ENCODE peak calls at places on chromosomes 11 and 22, in nine cellular contexts. A, V, R, C, H, K, Q, E and L are unnamed samples.

GRCh38 chr11:324131-324530 is 3.5 kb upstream of the IFITM3 start:
- DNase-seq in K (no peak), H (no peak), C (no peak), V (no peak), E (no peak), Q (no peak), R (no peak), A (no peak), L (no peak)

GRCh38 chr11:518463-519202 is 11.6 kb upstream of the RNH1 start:
- DNase-seq in E (no peak), K (peak; percentile 94), Q (peak; percentile 88), C (peak; percentile 87), A (peak; percentile 63), V (peak; percentile 51), R (peak; percentile 92), H (peak; percentile 67), L (no peak)

GRCh38 chr11:38226684-38227083 is 1628.6 kb upstream of the RAG2 start:
- DNase-seq in Q (no peak), H (no peak), V (no peak), A (no peak), K (no peak), C (no peak), E (no peak), R (no peak), L (no peak)

GRCh38 chr11:2867142-2867541 is 18.4 kb downstream of the CDKN1C start:
- DNase-seq in Q (no peak), A (no peak), E (no peak), R (no peak), K (no peak), C (no peak), V (no peak), H (no peak), L (no peak)

GRCh38 chr11:88709567-88709966 is 356.2 kb downstream of the GRM5 start:
- DNase-seq in K (no peak), A (no peak), V (no peak), H (no peak), Q (no peak), E (no peak), C (no peak), R (no peak), L (peak; percentile 80)

GRCh38 chr22:49776891-49777290 is 50.8 kb downstream of the BRD1 start:
- DNase-seq in A (no peak), V (no peak), H (no peak), C (no peak), Q (no peak), K (no peak), E (no peak), R (no peak), L (no peak)

GRCh38 chr11:63760487-63761079 is 8.0 kb downstream of the ZFTA start:
- DNase-seq in Q (no peak), E (no peak), R (no peak), K (no peak), A (no peak), C (no peak), H (no peak), V (no peak), L (no peak)

GRCh38 chr22:23072035-23072910 is 2.0 kb downstream of the GNAZ start:
- DNase-seq in V (no peak), H (no peak), E (no peak), A (no peak), R (no peak), Q (no peak), K (no peak), C (no peak), L (no peak)

GRCh38 chr11:110173775-110174644 is 80.8 kb downstream of the ZC3H12C start:
- DNase-seq in H (peak; percentile 45), K (peak; percentile 81), R (peak; percentile 28), A (peak; percentile 67), Q (peak; percentile 9), E (no peak), V (peak; percentile 69), C (peak; percentile 9), L (peak; percentile 65)

GRCh38 chr11:59680287-59681154 is 11.7 kb upstream of the PATL1 start:
- DNase-seq in R (peak; percentile 74), K (peak; percentile 87), A (peak; percentile 66), Q (peak; percentile 18), H (peak; percentile 27), E (peak; percentile 56), C (peak; percentile 12), V (peak; percentile 59), L (no peak)

GRCh38 chr22:40406063-40406890 is 35.9 kb downstream of the SGSM3 start:
- DNase-seq in K (no peak), E (no peak), R (no peak), H (no peak), C (no peak), Q (no peak), A (no peak), V (no peak), L (no peak)

GRCh38 chr11:12496181-12497025 is 119.0 kb downstream of the PARVA start:
- DNase-seq in A (no peak), K (no peak), C (no peak), R (no peak), H (no peak), V (no peak), Q (no peak), E (peak; percentile 13), L (no peak)

GRCh38 chr11:35144103-35144741 is 5.3 kb downstream of the CD44 start:
- DNase-seq in V (no peak), C (no peak), E (peak; percentile 87), A (no peak), K (no peak), R (no peak), Q (no peak), H (no peak), L (no peak)